ENCODE peak calls at places on chromosomes 4 and X, in ten cellular contexts. W is heart right ventricle, T is pancreas, X is foreskin fibroblast, Q is spleen, U is testis, R is cardiac fibroblast, F is A673, J is upper lobe of left lung, C is Peyer's patch. N is an unnamed sample.
A peak's percentile ranks its signal among the peaks of the same experiment; 100 is the strongest.

GRCh38 chr4:163332526-163333405 is at the start of gene NPY1R:
- DNase-seq in W (peak; percentile 55), T (peak; percentile 77), X (peak; percentile 65), Q (peak; percentile 81), U (peak; percentile 91), R (peak; percentile 84), F (peak; percentile 91), J (peak; percentile 40), C (no peak), N (peak; percentile 36)

GRCh38 chr4:55125763-55126541 is 557 bp upstream of the KDR start:
- DNase-seq in W (no peak), T (no peak), X (peak; percentile 2), Q (no peak), U (no peak), R (peak; percentile 39), F (peak; percentile 6), J (no peak), C (no peak), N (no peak)

GRCh38 chr4:127631420-127631819 is 1.3 kb upstream of the INTU start:
- DNase-seq in W (no peak), T (no peak), X (peak; percentile 6), Q (no peak), U (no peak), R (peak; percentile 38), F (peak; percentile 30), J (no peak), C (no peak), N (no peak)

GRCh38 chr4:10074767-10075105 is 41.9 kb downstream of the WDR1 start:
- DNase-seq in W (no peak), T (no peak), X (peak; percentile 47), Q (no peak), U (no peak), R (peak; percentile 75), F (peak; percentile 19), J (no peak), C (no peak), N (no peak)

GRCh38 chr4:182653596-182653995 is 263.6 kb downstream of the DCTD start:
- DNase-seq in W (no peak), T (no peak), X (no peak), Q (no peak), U (no peak), R (peak; percentile 25), F (no peak), J (no peak), C (no peak), N (no peak)

GRCh38 chr4:128354205-128354821 is 66.7 kb upstream of the PGRMC2 start:
- DNase-seq in W (peak; percentile 33), T (no peak), X (peak; percentile 89), Q (no peak), U (no peak), R (peak; percentile 96), F (peak; percentile 47), J (no peak), C (no peak), N (peak; percentile 89)

GRCh38 chrX:51860679-51861078 is 32.7 kb upstream of the MAGED1 start:
- DNase-seq in W (peak; percentile 3), T (no peak), X (peak; percentile 5), Q (no peak), U (peak; percentile 28), R (peak; percentile 59), F (peak; percentile 55), J (no peak), C (no peak), N (no peak)

GRCh38 chr4:17232575-17233253 is 279.2 kb downstream of the QDPR start:
- DNase-seq in W (peak; percentile 85), T (no peak), X (peak; percentile 50), Q (no peak), U (peak; percentile 82), R (peak; percentile 59), F (peak; percentile 48), J (no peak), C (no peak), N (peak; percentile 53)

GRCh38 chrX:46957299-46957698 is 45.1 kb downstream of the JADE3 start:
- DNase-seq in W (no peak), T (no peak), X (no peak), Q (no peak), U (no peak), R (no peak), F (peak; percentile 31), J (no peak), C (no peak), N (no peak)

GRCh38 chrX:16839852-16840460 is 30.2 kb downstream of the RBBP7 start:
- DNase-seq in W (no peak), T (no peak), X (peak; percentile 54), Q (no peak), U (no peak), R (peak; percentile 83), F (peak; percentile 57), J (no peak), C (no peak), N (no peak)

GRCh38 chrX:148588649-148589310 is 88.4 kb downstream of the AFF2 start:
- DNase-seq in W (no peak), T (no peak), X (no peak), Q (no peak), U (no peak), R (peak; percentile 15), F (no peak), J (no peak), C (no peak), N (no peak)

GRCh38 chr4:188551156-188551555 is 411.9 kb downstream of the TRIML1 start:
- DNase-seq in W (no peak), T (no peak), X (no peak), Q (no peak), U (no peak), R (no peak), F (no peak), J (no peak), C (no peak), N (no peak)

GRCh38 chrX:33128048-33128805 is 83.1 kb downstream of the DMD start:
- DNase-seq in W (no peak), T (no peak), X (no peak), Q (no peak), U (no peak), R (no peak), F (no peak), J (no peak), C (no peak), N (no peak)
- H3K4me3 ChIP-seq in W (no peak overlapping the region), T (peak overlapping the region; percentile 17), X (no peak overlapping the region), Q (no peak overlapping the region), U (no peak overlapping the region), R (no peak overlapping the region), F (no peak overlapping the region), J (no peak overlapping the region), C (no peak overlapping the region), N (no peak overlapping the region)

GRCh38 chr4:44984083-44984482 is 257.7 kb upstream of the GNPDA2 start:
- DNase-seq in W (no peak), T (no peak), X (no peak), Q (no peak), U (no peak), R (no peak), F (no peak), J (no peak), C (no peak), N (no peak)
- TF ChIP-seq CTCF in W (no peak), T (no peak), X (no peak), Q (no peak), U (no peak), R (no peak), F (no peak), J (no peak), C (no peak), N (no peak)

GRCh38 chr4:79626102-79626501 is 218.1 kb upstream of the GK2 start:
- DNase-seq in W (no peak), T (no peak), X (no peak), Q (no peak), U (no peak), R (peak; percentile 5), F (no peak), J (no peak), C (no peak), N (no peak)
- H3K4me3 ChIP-seq in W (peak overlapping the region; percentile 3), T (no peak overlapping the region), X (no peak overlapping the region), Q (no peak overlapping the region), U (no peak overlapping the region), R (no peak overlapping the region), F (no peak overlapping the region), J (no peak overlapping the region), C (no peak overlapping the region), N (no peak overlapping the region)

GRCh38 chrX:120021927-120022326 is 55.6 kb downstream of the RHOXF2B start:
- DNase-seq in W (no peak), T (no peak), X (no peak), Q (no peak), U (no peak), R (no peak), F (no peak), J (no peak), C (no peak), N (no peak)
- TF ChIP-seq CTCF in W (no peak), T (no peak), X (no peak), Q (no peak), U (no peak), R (no peak), F (no peak), J (no peak), C (no peak), N (no peak)

GRCh38 chr4:151248519-151248918 is 28.4 kb upstream of the PRSS48 start:
- DNase-seq in W (no peak), T (no peak), X (no peak), Q (no peak), U (no peak), R (no peak), F (no peak), J (no peak), C (no peak), N (no peak)

GRCh38 chr4:151246742-151247141 is 30.2 kb upstream of the PRSS48 start:
- DNase-seq in W (no peak), T (no peak), X (no peak), Q (no peak), U (no peak), R (no peak), F (no peak), J (no peak), C (no peak), N (no peak)

GRCh38 chr4:151247395-151247794 is 29.6 kb upstream of the PRSS48 start:
- DNase-seq in W (no peak), T (no peak), X (no peak), Q (no peak), U (no peak), R (no peak), F (no peak), J (no peak), C (no peak), N (no peak)

GRCh38 chr4:151251922-151252321 is 25.0 kb upstream of the PRSS48 start:
- DNase-seq in W (no peak), T (no peak), X (no peak), Q (no peak), U (no peak), R (peak; percentile 8), F (peak; percentile 15), J (no peak), C (no peak), N (no peak)

DNA sequence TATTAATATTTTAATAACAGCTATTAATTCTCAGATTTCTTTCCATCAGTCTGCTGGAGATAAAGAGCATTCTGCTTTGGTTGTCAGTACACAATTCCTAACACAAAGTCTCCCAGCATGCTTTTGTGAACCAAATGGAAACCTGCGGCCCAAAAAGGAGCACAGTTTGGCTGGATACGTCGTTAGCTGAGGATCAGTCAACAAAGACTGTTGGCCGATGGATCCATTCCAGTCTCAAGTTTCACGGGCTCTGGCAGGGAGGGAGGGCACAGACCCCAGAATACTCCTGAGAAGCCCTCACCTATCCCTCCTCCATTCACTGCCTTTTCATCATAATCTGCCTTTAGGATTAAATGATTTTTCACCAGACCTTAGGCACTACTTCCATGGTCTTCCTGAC is 26.3 kb upstream of the PRSS48 start:
- DNase-seq in W (no peak), T (no peak), X (no peak), Q (no peak), U (no peak), R (no peak), F (no peak), J (no peak), C (no peak), N (no peak)
- H3K4me3 ChIP-seq in W (no peak overlapping the region), T (no peak overlapping the region), X (no peak overlapping the region), Q (no peak overlapping the region), U (no peak overlapping the region), R (no peak overlapping the region), F (no peak overlapping the region), J (no peak overlapping the region), C (no peak overlapping the region), N (no peak overlapping the region)